ENCODE peak calls at places on chromosomes 13 and 19, in six cellular contexts. J, U, D, V, N and F are unnamed samples.

GRCh38 chr13:64675256-64675892 is 2554.8 kb downstream of the PCDH9 start:
- DNase-seq in J (peak; percentile 86), U (no peak), D (peak; percentile 76), V (no peak), N (peak; percentile 9), F (peak; percentile 97)

GRCh38 chr13:106407338-106407737 is 128.1 kb downstream of the EFNB2 start:
- DNase-seq in J (no peak), U (no peak), D (peak; percentile 24), V (no peak), N (no peak), F (peak; percentile 9)

GRCh38 chr13:46075811-46076210 is 23.3 kb upstream of the ZC3H13 start:
- DNase-seq in J (no peak), U (no peak), D (no peak), V (no peak), N (no peak), F (no peak)

GRCh38 chr19:32197896-32198882 is 147.2 kb upstream of the ZNF507 start:
- DNase-seq in J (no peak), U (no peak), D (no peak), V (no peak), N (no peak), F (no peak)

GRCh38 chr19:32861596-32861995 is 8.0 kb downstream of the SLC7A9 start:
- DNase-seq in J (no peak), U (no peak), D (no peak), V (no peak), N (no peak), F (no peak)

GRCh38 chr13:30145709-30146367 is 161.5 kb downstream of the KATNAL1 start:
- DNase-seq in J (no peak), U (no peak), D (no peak), V (no peak), N (no peak), F (no peak)

GRCh38 chr19:41401483-41401882 is 3.9 kb downstream of the BCKDHA start:
- DNase-seq in J (no peak), U (no peak), D (no peak), V (no peak), N (no peak), F (no peak)

GRCh38 chr19:41871573-41872383 is 5.3 kb upstream of the CD79A start:
- DNase-seq in J (peak; percentile 56), U (peak; percentile 43), D (no peak), V (no peak), N (peak; percentile 12), F (no peak)

GRCh38 chr19:40616941-40617340 is 15.8 kb downstream of the LTBP4 start:
- DNase-seq in J (no peak), U (no peak), D (no peak), V (no peak), N (no peak), F (no peak)

GRCh38 chr13:76820759-76821158 is 65.4 kb downstream of the KCTD12 start:
- DNase-seq in J (no peak), U (peak; percentile 55), D (no peak), V (no peak), N (peak; percentile 59), F (no peak)

GRCh38 chr13:105937451-105937850 is 598.0 kb downstream of the EFNB2 start:
- DNase-seq in J (no peak), U (no peak), D (no peak), V (no peak), N (peak; percentile 20), F (no peak)

GRCh38 chr13:66410314-66410713 is 819.8 kb downstream of the PCDH9 start:
- DNase-seq in J (no peak), U (no peak), D (no peak), V (no peak), N (no peak), F (no peak)

GRCh38 chr19:53037101-53038097 is 7.1 kb upstream of the ERVV-2 start:
- DNase-seq in J (no peak), U (peak; percentile 11), D (peak; percentile 53), V (peak; percentile 47), N (peak; percentile 67), F (peak; percentile 54)

GRCh38 chr13:39451860-39452301 is 151.1 kb downstream of the LHFPL6 start:
- DNase-seq in J (no peak), U (peak; percentile 64), D (no peak), V (no peak), N (peak; percentile 90), F (no peak)

GRCh38 chr19:55579766-55580621 is 654 bp downstream of the ZNF579 start:
- DNase-seq in J (peak; percentile 44), U (no peak), D (peak; percentile 10), V (peak; percentile 39), N (peak; percentile 44), F (no peak)

GRCh38 chr19:13339869-13340268 is 166.4 kb downstream of the CACNA1A start:
- DNase-seq in J (no peak), U (no peak), D (no peak), V (no peak), N (no peak), F (no peak)

GRCh38 chr19:32814046-32814445 is 55.5 kb downstream of the SLC7A9 start:
- DNase-seq in J (no peak), U (no peak), D (no peak), V (no peak), N (no peak), F (no peak)

DNA sequence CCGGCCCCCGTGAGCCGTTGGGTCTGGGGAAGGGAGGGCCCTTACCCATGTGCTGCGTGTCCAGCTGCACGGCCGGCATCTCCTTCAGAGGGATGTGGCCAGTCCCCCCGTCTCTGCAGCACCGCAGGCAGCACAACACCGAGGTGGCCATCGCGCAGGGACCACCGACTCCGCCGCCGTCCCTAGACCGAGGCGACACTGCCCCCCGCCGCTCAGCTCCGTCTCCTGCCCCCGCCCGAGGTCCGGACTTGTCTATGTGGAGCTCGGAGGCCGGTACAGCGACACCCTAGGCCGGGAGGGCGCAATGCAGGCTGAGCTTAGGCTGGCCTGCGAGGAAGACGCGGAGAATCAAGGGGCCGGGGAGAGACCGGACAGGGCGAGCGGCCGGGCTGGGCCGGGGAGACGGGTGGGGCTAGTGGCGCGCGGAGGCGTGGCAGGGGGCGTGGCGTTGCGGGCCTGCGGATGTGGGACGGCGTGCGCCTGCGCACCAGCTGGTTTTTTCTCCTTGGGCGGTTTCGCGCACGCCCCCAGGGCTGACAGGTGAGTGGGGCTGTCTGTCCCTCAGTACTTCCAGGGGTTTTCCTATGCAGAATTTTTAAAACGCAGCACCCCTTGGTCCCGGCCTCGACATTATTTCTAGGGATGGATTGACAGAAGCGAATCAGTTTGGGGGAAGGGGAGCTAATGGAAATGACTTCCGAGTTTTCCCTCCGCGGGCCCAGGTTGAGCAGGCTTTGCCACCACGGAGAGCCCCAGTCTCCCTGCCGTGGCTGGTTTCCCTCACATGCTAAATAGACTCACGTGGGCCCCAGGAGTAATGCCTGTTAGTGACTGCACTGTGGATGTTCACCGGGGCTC is at the start of gene SPRYD7:
- DNase-seq in J (peak; percentile 98), U (peak; percentile 98), D (peak; percentile 98), V (peak; percentile 99), N (peak; percentile 99), F (peak; percentile 89)
- H3K4me1 ChIP-seq in J (peaks cover 28% of the 10 kb centered on the region), U (peaks cover 35% of the 10 kb centered on the region), D (peaks cover 5% of the 10 kb centered on the region), V (peaks cover 3% of the 10 kb centered on the region), N (peaks cover 3% of the 10 kb centered on the region), F (peaks cover 5% of the 10 kb centered on the region)

GRCh38 chr19:10419200-10419645 is 1.1 kb upstream of the PDE4A start:
- DNase-seq in J (peak; percentile 50), U (no peak), D (no peak), V (no peak), N (no peak), F (no peak)

GRCh38 chr19:10420444-10421239 is at the start of gene PDE4A:
- DNase-seq in J (peak; percentile 68), U (no peak), D (peak; percentile 43), V (no peak), N (peak; percentile 49), F (no peak)

GRCh38 chr19:10421240-10421948 is 1.1 kb downstream of the PDE4A start:
- DNase-seq in J (no peak), U (no peak), D (no peak), V (no peak), N (no peak), F (no peak)

GRCh38 chr19:10418281-10419199 is 1.8 kb upstream of the PDE4A start:
- DNase-seq in J (peak; percentile 56), U (no peak), D (no peak), V (no peak), N (peak; percentile 28), F (no peak)

DNA sequence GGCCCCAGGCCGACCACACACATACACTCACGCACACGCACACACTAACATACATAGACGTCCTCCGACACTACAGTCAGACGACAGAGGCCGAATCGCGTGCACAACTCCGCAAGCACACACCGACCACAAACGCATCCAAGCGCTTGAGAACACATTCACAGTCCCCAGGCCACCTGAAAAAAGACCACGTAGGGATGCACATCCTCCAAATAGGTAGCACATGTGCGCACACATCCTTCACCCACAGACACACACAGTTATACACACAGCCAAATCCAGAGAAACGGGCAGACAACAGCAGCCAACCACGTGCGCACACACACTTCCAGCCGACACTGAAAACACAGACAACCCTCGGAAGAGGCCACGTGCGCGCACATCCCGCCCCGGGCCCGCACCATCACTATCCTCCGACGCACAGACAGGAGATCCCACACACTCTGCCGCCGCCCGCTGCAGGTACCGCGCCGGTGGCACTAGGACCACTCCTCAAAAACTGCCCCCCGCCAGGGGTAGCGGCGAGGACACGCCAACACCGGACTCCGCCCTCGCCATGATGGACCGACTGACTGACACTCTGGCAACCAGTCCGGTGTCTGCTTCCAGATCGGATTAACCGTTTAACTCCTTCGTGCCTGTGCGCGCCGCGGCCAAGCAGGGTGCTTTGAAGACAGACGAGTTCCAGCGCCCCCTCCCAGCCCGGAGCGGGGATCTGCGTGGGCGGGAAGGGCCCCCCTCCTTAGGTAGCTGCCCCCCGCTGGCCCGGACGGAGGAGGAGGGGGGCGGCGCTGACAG is 493 bp upstream of the PDE4A start:
- DNase-seq in J (peak; percentile 90), U (no peak), D (peak; percentile 51), V (no peak), N (peak; percentile 72), F (no peak)
- TF ChIP-seq CTCF in J (no peak), U (no peak), D (no peak), V (no peak), N (no peak), F (no peak)

DNA sequence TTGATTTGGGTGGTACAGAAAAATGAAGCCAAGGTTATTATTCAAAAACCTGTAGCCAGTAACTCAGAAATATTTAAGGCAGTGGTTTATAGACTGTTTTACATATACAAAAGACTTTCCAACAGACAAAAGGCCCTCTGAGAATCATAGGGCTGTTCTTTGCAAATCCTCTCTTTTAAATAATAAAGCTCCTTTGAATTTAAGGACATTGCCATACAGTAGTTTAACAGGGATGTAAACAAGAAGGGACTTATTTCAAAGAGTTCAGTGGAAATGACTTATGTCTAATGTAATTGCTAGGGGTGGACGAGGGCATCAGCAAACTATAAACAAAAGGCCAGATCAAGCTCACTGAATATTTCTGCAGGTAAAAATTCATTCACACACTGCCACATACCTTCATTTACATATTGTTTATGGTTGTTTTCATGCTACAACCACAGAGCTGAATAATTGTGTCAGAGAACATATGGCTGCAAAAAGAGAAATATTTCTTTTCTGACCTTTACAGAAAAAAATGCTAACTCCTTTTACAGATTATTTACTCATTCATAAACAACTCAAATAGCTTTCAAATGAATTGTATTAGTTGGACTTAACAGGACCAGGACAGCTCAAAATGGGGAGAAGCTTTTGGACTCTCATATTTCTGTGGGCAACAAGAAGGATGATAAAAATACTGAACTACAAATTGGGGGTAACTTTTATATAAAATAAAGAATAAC is 665.6 kb downstream of the SLITRK1 start:
- DNase-seq in J (no peak), U (no peak), D (no peak), V (no peak), N (no peak), F (no peak)
- H3K27ac ChIP-seq in J (no peak overlapping the region), U (no peak overlapping the region), D (no peak overlapping the region), V (no peak overlapping the region), N (no peak overlapping the region), F (no peak overlapping the region)

GRCh38 chr19:46198756-46199155 is 30.8 kb upstream of the IGFL1 start:
- DNase-seq in J (peak; percentile 75), U (no peak), D (peak; percentile 86), V (no peak), N (no peak), F (peak; percentile 91)
- H3K4me1 ChIP-seq in J (peaks cover 98% of the 10 kb centered on the region), U (no peaks in the 10 kb centered on the region), D (peaks cover 75% of the 10 kb centered on the region), V (no peaks in the 10 kb centered on the region), N (peaks cover 10% of the 10 kb centered on the region), F (peaks cover 28% of the 10 kb centered on the region)